ENCODE peak calls at places on chromosome 18, in ten cellular contexts. One of them, this sample, is unnamed.

GRCh38 chr18:76496200-76496890 is 1.3 kb upstream of the ZNF516 start:
- DNase-seq in mesenteric fat pad: no peak
- DNase-seq in globus pallidus: no peak
- DNase-seq in NCI-H226: peak; percentile 73
- DNase-seq in NCI-H1930: peak; percentile 75
- DNase-seq in GM04504: no peak
- DNase-seq in K562: peak; percentile 33
- DNase-seq in aorta: peak; percentile 85
- DNase-seq in activated T-cell treated with anti-CD3 and anti-CD28 coated beads for 1 hour: peak; percentile 8
- DNase-seq in AG10803: peak; percentile 71
- DNase-seq in this sample: no peak

GRCh38 chr18:3012306-3012919 is 531 bp downstream of the LPIN2 start:
- DNase-seq in mesenteric fat pad: no peak
- DNase-seq in globus pallidus: peak; percentile 61
- DNase-seq in NCI-H226: no peak
- DNase-seq in NCI-H1930: no peak
- DNase-seq in GM04504: no peak
- DNase-seq in K562: peak; percentile 77
- DNase-seq in aorta: peak; percentile 87
- DNase-seq in activated T-cell treated with anti-CD3 and anti-CD28 coated beads for 1 hour: peak; percentile 27
- DNase-seq in AG10803: no peak
- DNase-seq in this sample: no peak

GRCh38 chr18:59437851-59438250 is 78.8 kb upstream of the LMAN1 start:
- DNase-seq in mesenteric fat pad: no peak
- DNase-seq in globus pallidus: no peak
- DNase-seq in NCI-H226: no peak
- DNase-seq in NCI-H1930: no peak
- DNase-seq in GM04504: no peak
- DNase-seq in K562: no peak
- DNase-seq in aorta: no peak
- DNase-seq in activated T-cell treated with anti-CD3 and anti-CD28 coated beads for 1 hour: no peak
- DNase-seq in AG10803: no peak
- DNase-seq in this sample: no peak

GRCh38 chr18:56492136-56492535 is 146.3 kb downstream of the TXNL1 start:
- DNase-seq in mesenteric fat pad: no peak
- DNase-seq in globus pallidus: no peak
- DNase-seq in NCI-H226: no peak
- DNase-seq in NCI-H1930: no peak
- DNase-seq in GM04504: no peak
- DNase-seq in K562: no peak
- DNase-seq in aorta: no peak
- DNase-seq in activated T-cell treated with anti-CD3 and anti-CD28 coated beads for 1 hour: no peak
- DNase-seq in AG10803: no peak
- DNase-seq in this sample: no peak

GRCh38 chr18:43720036-43720435 is 442.7 kb upstream of the SYT4 start:
- DNase-seq in mesenteric fat pad: no peak
- DNase-seq in globus pallidus: no peak
- DNase-seq in NCI-H226: peak; percentile 26
- DNase-seq in NCI-H1930: no peak
- DNase-seq in GM04504: no peak
- DNase-seq in K562: no peak
- DNase-seq in aorta: no peak
- DNase-seq in activated T-cell treated with anti-CD3 and anti-CD28 coated beads for 1 hour: no peak
- DNase-seq in AG10803: peak; percentile 3
- DNase-seq in this sample: no peak

GRCh38 chr18:2588666-2589344 is 17.4 kb downstream of the NDC80 start:
- DNase-seq in mesenteric fat pad: no peak
- DNase-seq in globus pallidus: no peak
- DNase-seq in NCI-H226: no peak
- DNase-seq in NCI-H1930: no peak
- DNase-seq in GM04504: no peak
- DNase-seq in K562: no peak
- DNase-seq in aorta: no peak
- DNase-seq in activated T-cell treated with anti-CD3 and anti-CD28 coated beads for 1 hour: no peak
- DNase-seq in AG10803: peak; percentile 12
- DNase-seq in this sample: no peak

GRCh38 chr18:77155031-77155430 is 22.4 kb upstream of the MBP start:
- DNase-seq in mesenteric fat pad: no peak
- DNase-seq in globus pallidus: no peak
- DNase-seq in NCI-H226: no peak
- DNase-seq in NCI-H1930: no peak
- DNase-seq in GM04504: no peak
- DNase-seq in K562: no peak
- DNase-seq in aorta: no peak
- DNase-seq in activated T-cell treated with anti-CD3 and anti-CD28 coated beads for 1 hour: no peak
- DNase-seq in AG10803: no peak
- DNase-seq in this sample: no peak

GRCh38 chr18:38709122-38709521 is 1143.5 kb upstream of the CELF4 start:
- DNase-seq in mesenteric fat pad: no peak
- DNase-seq in globus pallidus: no peak
- DNase-seq in NCI-H226: no peak
- DNase-seq in NCI-H1930: no peak
- DNase-seq in GM04504: no peak
- DNase-seq in K562: no peak
- DNase-seq in aorta: no peak
- DNase-seq in activated T-cell treated with anti-CD3 and anti-CD28 coated beads for 1 hour: no peak
- DNase-seq in AG10803: no peak
- DNase-seq in this sample: no peak

GRCh38 chr18:74529378-74529777 is 4.9 kb upstream of the CNDP1 start:
- DNase-seq in mesenteric fat pad: no peak
- DNase-seq in globus pallidus: no peak
- DNase-seq in NCI-H226: no peak
- DNase-seq in NCI-H1930: no peak
- DNase-seq in GM04504: no peak
- DNase-seq in K562: no peak
- DNase-seq in aorta: no peak
- DNase-seq in activated T-cell treated with anti-CD3 and anti-CD28 coated beads for 1 hour: no peak
- DNase-seq in AG10803: no peak
- DNase-seq in this sample: no peak

GRCh38 chr18:45119888-45120287 is 439.2 kb downstream of the SETBP1 start:
- DNase-seq in mesenteric fat pad: no peak
- DNase-seq in globus pallidus: no peak
- DNase-seq in NCI-H226: no peak
- DNase-seq in NCI-H1930: no peak
- DNase-seq in GM04504: no peak
- DNase-seq in K562: no peak
- DNase-seq in aorta: no peak
- DNase-seq in activated T-cell treated with anti-CD3 and anti-CD28 coated beads for 1 hour: no peak
- DNase-seq in AG10803: no peak
- DNase-seq in this sample: no peak

GRCh38 chr18:79818036-79818435 is 20.3 kb downstream of the KCNG2 start:
- DNase-seq in mesenteric fat pad: peak; percentile 41
- DNase-seq in globus pallidus: no peak
- DNase-seq in NCI-H226: no peak
- DNase-seq in NCI-H1930: no peak
- DNase-seq in GM04504: no peak
- DNase-seq in K562: no peak
- DNase-seq in aorta: peak; percentile 58
- DNase-seq in activated T-cell treated with anti-CD3 and anti-CD28 coated beads for 1 hour: no peak
- DNase-seq in AG10803: no peak
- DNase-seq in this sample: no peak

GRCh38 chr18:40935423-40935822 is 1019.6 kb upstream of the PIK3C3 start:
- DNase-seq in mesenteric fat pad: no peak
- DNase-seq in globus pallidus: peak; percentile 7
- DNase-seq in NCI-H226: no peak
- DNase-seq in NCI-H1930: no peak
- DNase-seq in GM04504: no peak
- DNase-seq in K562: peak; percentile 28
- DNase-seq in aorta: no peak
- DNase-seq in activated T-cell treated with anti-CD3 and anti-CD28 coated beads for 1 hour: no peak
- DNase-seq in AG10803: peak; percentile 20
- DNase-seq in this sample: no peak

GRCh38 chr18:8073167-8073566 is 506.1 kb downstream of the PTPRM start:
- DNase-seq in mesenteric fat pad: no peak
- DNase-seq in globus pallidus: no peak
- DNase-seq in NCI-H226: no peak
- DNase-seq in NCI-H1930: no peak
- DNase-seq in GM04504: no peak
- DNase-seq in K562: no peak
- DNase-seq in aorta: no peak
- DNase-seq in activated T-cell treated with anti-CD3 and anti-CD28 coated beads for 1 hour: no peak
- DNase-seq in AG10803: no peak
- DNase-seq in this sample: no peak

GRCh38 chr18:24995056-24995455 is 356.9 kb downstream of the ZNF521 start:
- DNase-seq in mesenteric fat pad: no peak
- DNase-seq in globus pallidus: no peak
- DNase-seq in NCI-H226: no peak
- DNase-seq in NCI-H1930: no peak
- DNase-seq in GM04504: no peak
- DNase-seq in K562: no peak
- DNase-seq in aorta: no peak
- DNase-seq in activated T-cell treated with anti-CD3 and anti-CD28 coated beads for 1 hour: no peak
- DNase-seq in AG10803: peak; percentile 58
- DNase-seq in this sample: no peak

GRCh38 chr18:49763590-49763989 is 49.7 kb downstream of the ACAA2 start:
- DNase-seq in mesenteric fat pad: no peak
- DNase-seq in globus pallidus: no peak
- DNase-seq in NCI-H226: no peak
- DNase-seq in NCI-H1930: no peak
- DNase-seq in GM04504: no peak
- DNase-seq in K562: no peak
- DNase-seq in aorta: no peak
- DNase-seq in activated T-cell treated with anti-CD3 and anti-CD28 coated beads for 1 hour: no peak
- DNase-seq in AG10803: no peak
- DNase-seq in this sample: no peak

GRCh38 chr18:75226956-75227316 is 16.3 kb downstream of the TSHZ1 start:
- DNase-seq in mesenteric fat pad: no peak
- DNase-seq in globus pallidus: no peak
- DNase-seq in NCI-H226: no peak
- DNase-seq in NCI-H1930: no peak
- DNase-seq in GM04504: no peak
- DNase-seq in K562: no peak
- DNase-seq in aorta: no peak
- DNase-seq in activated T-cell treated with anti-CD3 and anti-CD28 coated beads for 1 hour: no peak
- DNase-seq in AG10803: no peak
- DNase-seq in this sample: no peak

GRCh38 chr18:74251297-74252031 is 40.3 kb downstream of the CYB5A start:
- DNase-seq in mesenteric fat pad: no peak
- DNase-seq in globus pallidus: no peak
- DNase-seq in NCI-H226: no peak
- DNase-seq in NCI-H1930: no peak
- DNase-seq in GM04504: peak; percentile 49
- DNase-seq in K562: peak; percentile 51
- DNase-seq in aorta: no peak
- DNase-seq in activated T-cell treated with anti-CD3 and anti-CD28 coated beads for 1 hour: no peak
- DNase-seq in AG10803: peak; percentile 79
- DNase-seq in this sample: no peak

GRCh38 chr18:48312066-48312465 is 97.1 kb downstream of the ZBTB7C start:
- DNase-seq in mesenteric fat pad: no peak
- DNase-seq in globus pallidus: no peak
- DNase-seq in NCI-H226: peak; percentile 8
- DNase-seq in NCI-H1930: no peak
- DNase-seq in GM04504: no peak
- DNase-seq in K562: no peak
- DNase-seq in aorta: peak; percentile 57
- DNase-seq in activated T-cell treated with anti-CD3 and anti-CD28 coated beads for 1 hour: no peak
- DNase-seq in AG10803: no peak
- DNase-seq in this sample: no peak

GRCh38 chr18:5824370-5824984 is 70.8 kb downstream of the TMEM200C start:
- DNase-seq in mesenteric fat pad: no peak
- DNase-seq in globus pallidus: no peak
- DNase-seq in NCI-H226: no peak
- DNase-seq in NCI-H1930: no peak
- DNase-seq in GM04504: no peak
- DNase-seq in K562: no peak
- DNase-seq in aorta: no peak
- DNase-seq in activated T-cell treated with anti-CD3 and anti-CD28 coated beads for 1 hour: no peak
- DNase-seq in AG10803: no peak
- DNase-seq in this sample: no peak

GRCh38 chr18:32243358-32243757 is 53.5 kb downstream of the MEP1B start:
- DNase-seq in mesenteric fat pad: no peak
- DNase-seq in globus pallidus: no peak
- DNase-seq in NCI-H226: no peak
- DNase-seq in NCI-H1930: no peak
- DNase-seq in GM04504: no peak
- DNase-seq in K562: no peak
- DNase-seq in aorta: no peak
- DNase-seq in activated T-cell treated with anti-CD3 and anti-CD28 coated beads for 1 hour: no peak
- DNase-seq in AG10803: no peak
- DNase-seq in this sample: no peak

GRCh38 chr18:49177812-49178211 is 227.0 kb upstream of the SMAD7 start:
- DNase-seq in mesenteric fat pad: no peak
- DNase-seq in globus pallidus: no peak
- DNase-seq in NCI-H226: peak; percentile 5
- DNase-seq in NCI-H1930: no peak
- DNase-seq in GM04504: no peak
- DNase-seq in K562: no peak
- DNase-seq in aorta: no peak
- DNase-seq in activated T-cell treated with anti-CD3 and anti-CD28 coated beads for 1 hour: no peak
- DNase-seq in AG10803: peak; percentile 51
- DNase-seq in this sample: no peak

GRCh38 chr18:58761241-58761969 is 90.1 kb downstream of the MALT1 start:
- DNase-seq in mesenteric fat pad: no peak
- DNase-seq in globus pallidus: no peak
- DNase-seq in NCI-H226: no peak
- DNase-seq in NCI-H1930: no peak
- DNase-seq in GM04504: no peak
- DNase-seq in K562: no peak
- DNase-seq in aorta: no peak
- DNase-seq in activated T-cell treated with anti-CD3 and anti-CD28 coated beads for 1 hour: no peak
- DNase-seq in AG10803: no peak
- DNase-seq in this sample: no peak

GRCh38 chr18:8943900-8944870 is 158.3 kb upstream of the NDUFV2 start:
- DNase-seq in mesenteric fat pad: no peak
- DNase-seq in globus pallidus: peak; percentile 24
- DNase-seq in NCI-H226: peak; percentile 71
- DNase-seq in NCI-H1930: no peak
- DNase-seq in GM04504: peak; percentile 67
- DNase-seq in K562: peak; percentile 78
- DNase-seq in aorta: no peak
- DNase-seq in activated T-cell treated with anti-CD3 and anti-CD28 coated beads for 1 hour: no peak
- DNase-seq in AG10803: peak; percentile 84
- DNase-seq in this sample: no peak

GRCh38 chr18:8929381-8929780 is 173.1 kb upstream of the NDUFV2 start:
- DNase-seq in mesenteric fat pad: no peak
- DNase-seq in globus pallidus: no peak
- DNase-seq in NCI-H226: no peak
- DNase-seq in NCI-H1930: no peak
- DNase-seq in GM04504: no peak
- DNase-seq in K562: no peak
- DNase-seq in aorta: no peak
- DNase-seq in activated T-cell treated with anti-CD3 and anti-CD28 coated beads for 1 hour: no peak
- DNase-seq in AG10803: no peak
- DNase-seq in this sample: no peak

GRCh38 chr18:58088723-58089074 is 44.7 kb downstream of the NEDD4L start:
- DNase-seq in mesenteric fat pad: no peak
- DNase-seq in globus pallidus: no peak
- DNase-seq in NCI-H226: no peak
- DNase-seq in NCI-H1930: no peak
- DNase-seq in GM04504: no peak
- DNase-seq in K562: no peak
- DNase-seq in aorta: no peak
- DNase-seq in activated T-cell treated with anti-CD3 and anti-CD28 coated beads for 1 hour: no peak
- DNase-seq in AG10803: no peak
- DNase-seq in this sample: no peak

GRCh38 chr18:42028232-42028832 is 73.3 kb downstream of the PIK3C3 start:
- DNase-seq in mesenteric fat pad: no peak
- DNase-seq in globus pallidus: peak; percentile 43
- DNase-seq in NCI-H226: peak; percentile 1
- DNase-seq in NCI-H1930: no peak
- DNase-seq in GM04504: no peak
- DNase-seq in K562: peak; percentile 18
- DNase-seq in aorta: no peak
- DNase-seq in activated T-cell treated with anti-CD3 and anti-CD28 coated beads for 1 hour: peak; percentile 2
- DNase-seq in AG10803: peak; percentile 58
- DNase-seq in this sample: no peak

GRCh38 chr18:4391859-4392258 is 63.2 kb downstream of the DLGAP1 start:
- DNase-seq in mesenteric fat pad: no peak
- DNase-seq in globus pallidus: no peak
- DNase-seq in NCI-H226: no peak
- DNase-seq in NCI-H1930: no peak
- DNase-seq in GM04504: no peak
- DNase-seq in K562: no peak
- DNase-seq in aorta: no peak
- DNase-seq in activated T-cell treated with anti-CD3 and anti-CD28 coated beads for 1 hour: no peak
- DNase-seq in AG10803: no peak
- DNase-seq in this sample: no peak

GRCh38 chr18:7021994-7022840 is 95.4 kb downstream of the LAMA1 start:
- DNase-seq in mesenteric fat pad: no peak
- DNase-seq in globus pallidus: no peak
- DNase-seq in NCI-H226: peak; percentile 31
- DNase-seq in NCI-H1930: peak; percentile 2
- DNase-seq in GM04504: no peak
- DNase-seq in K562: peak; percentile 63
- DNase-seq in aorta: no peak
- DNase-seq in activated T-cell treated with anti-CD3 and anti-CD28 coated beads for 1 hour: no peak
- DNase-seq in AG10803: peak; percentile 16
- DNase-seq in this sample: peak; percentile 53

This sample was measured in NCI-H1048.